ENCODE peak calls at places on chromosomes 13 and 19, in ten cellular contexts. K, B, R, C, E, S, J, Q, Y and I are unnamed samples.

GRCh38 chr19:38434549-38435051 is 1.1 kb downstream of the RYR1 start:
- DNase-seq in K (no peak), B (no peak), R (no peak), C (peak), E (no peak), S (no peak), J (no peak), Q (no peak), Y (no peak), I (no peak)

GRCh38 chr13:90300015-90300414 is 1047.5 kb upstream of the MIR17HG start:
- DNase-seq in K (no peak), B (no peak), R (no peak), C (no peak), E (no peak), S (no peak), J (no peak), Q (no peak), Y (no peak), I (no peak)

GRCh38 chr19:33196446-33197193 is 2.5 kb downstream of the LRP3 start:
- DNase-seq in K (no peak), B (no peak), R (no peak), C (no peak), E (no peak), S (no peak), J (no peak), Q (no peak), Y (no peak), I (no peak)

GRCh38 chr13:99600318-99600717 is 99.0 kb downstream of the TM9SF2 start:
- DNase-seq in K (no peak), B (no peak), R (no peak), C (peak), E (no peak), S (no peak), J (no peak), Q (no peak), Y (no peak), I (no peak)

GRCh38 chr19:38917921-38918491 is 6.0 kb upstream of the CCER2 start:
- DNase-seq in K (no peak), B (no peak), R (no peak), C (peak), E (no peak), S (no peak), J (no peak), Q (no peak), Y (no peak), I (no peak)

GRCh38 chr13:75050419-75051066 is 431.4 kb downstream of the TBC1D4 start:
- DNase-seq in K (no peak), B (no peak), R (no peak), C (no peak), E (no peak), S (no peak), J (no peak), Q (no peak), Y (no peak), I (no peak)

GRCh38 chr19:16031872-16032200 is 44.5 kb upstream of the TPM4 start:
- DNase-seq in K (no peak), B (no peak), R (no peak), C (no peak), E (no peak), S (no peak), J (no peak), Q (no peak), Y (peak), I (no peak)

GRCh38 chr13:88097541-88097940 is 426.4 kb downstream of the SLITRK5 start:
- DNase-seq in K (no peak), B (no peak), R (no peak), C (no peak), E (no peak), S (no peak), J (no peak), Q (no peak), Y (no peak), I (no peak)

GRCh38 chr19:4369109-4369887 is 25.9 kb downstream of the MPND start:
- DNase-seq in K (no peak), B (no peak), R (no peak), C (peak), E (peak), S (no peak), J (peak), Q (no peak), Y (peak), I (peak)

GRCh38 chr13:33204130-33204927 is 81.2 kb downstream of the STARD13 start:
- DNase-seq in K (no peak), B (peak), R (no peak), C (no peak), E (no peak), S (peak), J (peak), Q (no peak), Y (no peak), I (peak)

GRCh38 chr13:95100525-95101121 is 200.6 kb downstream of the ABCC4 start:
- DNase-seq in K (no peak), B (no peak), R (no peak), C (no peak), E (no peak), S (no peak), J (no peak), Q (peak), Y (no peak), I (no peak)

GRCh38 chr13:36495431-36495830 is 63.1 kb downstream of the CCNA1 start:
- DNase-seq in K (no peak), B (no peak), R (no peak), C (no peak), E (no peak), S (no peak), J (no peak), Q (no peak), Y (no peak), I (no peak)

GRCh38 chr13:31944262-31945160 is 87.1 kb upstream of the FRY start:
- DNase-seq in K (no peak), B (no peak), R (no peak), C (no peak), E (no peak), S (no peak), J (no peak), Q (no peak), Y (no peak), I (no peak)

GRCh38 chr19:50838239-50838638 is 4.9 kb upstream of the KLK15 start:
- DNase-seq in K (peak), B (no peak), R (no peak), C (peak), E (no peak), S (peak), J (no peak), Q (no peak), Y (no peak), I (no peak)

GRCh38 chr19:34217952-34218817 is 36.2 kb upstream of the GARRE1 start:
- DNase-seq in K (no peak), B (no peak), R (no peak), C (no peak), E (no peak), S (no peak), J (no peak), Q (peak), Y (no peak), I (peak)

GRCh38 chr19:46635920-46636761 is at the start of gene GNG8:
- DNase-seq in K (no peak), B (no peak), R (no peak), C (peak), E (no peak), S (no peak), J (no peak), Q (no peak), Y (no peak), I (no peak)

GRCh38 chr19:46634656-46635218 is 1.3 kb downstream of the GNG8 start:
- DNase-seq in K (no peak), B (no peak), R (no peak), C (peak), E (no peak), S (no peak), J (no peak), Q (no peak), Y (no peak), I (no peak)

GRCh38 chr19:46637224-46637623 is 1.2 kb upstream of the GNG8 start:
- DNase-seq in K (no peak), B (no peak), R (no peak), C (no peak), E (no peak), S (no peak), J (no peak), Q (no peak), Y (no peak), I (no peak)

GRCh38 chr19:46644720-46645119 is 8.7 kb upstream of the GNG8 start:
- DNase-seq in K (no peak), B (no peak), R (no peak), C (no peak), E (no peak), S (no peak), J (no peak), Q (no peak), Y (no peak), I (no peak)

DNA sequence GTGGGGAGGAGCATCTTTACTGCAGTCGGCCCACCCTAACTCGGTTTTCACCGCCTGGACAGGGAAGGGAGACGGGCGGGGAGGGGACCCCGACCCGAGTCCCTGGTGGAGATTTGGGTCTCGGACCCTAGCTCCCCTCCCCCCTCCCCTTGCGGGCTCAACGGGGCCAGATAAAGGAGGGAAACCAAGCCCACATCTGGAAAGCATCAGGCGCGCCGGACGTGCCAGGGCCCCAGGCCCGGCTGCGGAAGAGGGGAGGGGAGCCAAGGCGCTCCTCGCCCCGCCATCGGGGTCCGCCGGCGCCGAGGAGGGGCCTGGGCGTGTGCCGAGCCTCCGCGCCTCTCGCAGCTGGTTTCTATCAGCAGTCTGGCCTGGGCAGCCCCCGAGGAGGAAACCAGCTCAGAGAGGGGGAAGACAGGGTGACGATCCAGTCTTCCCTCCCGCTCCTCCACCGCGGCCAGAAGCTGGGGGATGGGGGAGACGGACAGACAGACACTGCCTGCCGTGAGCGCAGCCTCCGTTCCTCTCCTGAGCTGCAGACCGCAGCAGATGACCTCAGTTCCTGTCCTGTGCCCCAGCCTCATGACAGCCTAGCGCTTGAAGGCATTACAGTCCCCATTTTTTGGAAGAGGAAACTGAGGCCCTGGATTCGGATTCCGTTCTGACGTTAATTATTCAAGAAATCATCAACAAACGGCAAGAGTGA is 3.5 kb upstream of the GNG8 start:
- DNase-seq in K (no peak), B (no peak), R (no peak), C (peak), E (no peak), S (peak), J (peak), Q (no peak), Y (no peak), I (no peak)
- TF ChIP-seq POLR2AphosphoS5 in K (no peak), B (peak), R (no peak), C (peak), E (no peak), S (peak), J (no peak), Q (no peak), Y (peak), I (no peak)

GRCh38 chr13:48562296-48563066 is 29.6 kb upstream of the RCBTB2 start:
- DNase-seq in K (no peak), B (peak), R (no peak), C (no peak), E (no peak), S (no peak), J (no peak), Q (no peak), Y (peak), I (no peak)
- TF ChIP-seq POLR2AphosphoS5 in K (no peak), B (no peak), R (no peak), C (no peak), E (no peak), S (no peak), J (no peak), Q (no peak), Y (no peak), I (no peak)

DNA sequence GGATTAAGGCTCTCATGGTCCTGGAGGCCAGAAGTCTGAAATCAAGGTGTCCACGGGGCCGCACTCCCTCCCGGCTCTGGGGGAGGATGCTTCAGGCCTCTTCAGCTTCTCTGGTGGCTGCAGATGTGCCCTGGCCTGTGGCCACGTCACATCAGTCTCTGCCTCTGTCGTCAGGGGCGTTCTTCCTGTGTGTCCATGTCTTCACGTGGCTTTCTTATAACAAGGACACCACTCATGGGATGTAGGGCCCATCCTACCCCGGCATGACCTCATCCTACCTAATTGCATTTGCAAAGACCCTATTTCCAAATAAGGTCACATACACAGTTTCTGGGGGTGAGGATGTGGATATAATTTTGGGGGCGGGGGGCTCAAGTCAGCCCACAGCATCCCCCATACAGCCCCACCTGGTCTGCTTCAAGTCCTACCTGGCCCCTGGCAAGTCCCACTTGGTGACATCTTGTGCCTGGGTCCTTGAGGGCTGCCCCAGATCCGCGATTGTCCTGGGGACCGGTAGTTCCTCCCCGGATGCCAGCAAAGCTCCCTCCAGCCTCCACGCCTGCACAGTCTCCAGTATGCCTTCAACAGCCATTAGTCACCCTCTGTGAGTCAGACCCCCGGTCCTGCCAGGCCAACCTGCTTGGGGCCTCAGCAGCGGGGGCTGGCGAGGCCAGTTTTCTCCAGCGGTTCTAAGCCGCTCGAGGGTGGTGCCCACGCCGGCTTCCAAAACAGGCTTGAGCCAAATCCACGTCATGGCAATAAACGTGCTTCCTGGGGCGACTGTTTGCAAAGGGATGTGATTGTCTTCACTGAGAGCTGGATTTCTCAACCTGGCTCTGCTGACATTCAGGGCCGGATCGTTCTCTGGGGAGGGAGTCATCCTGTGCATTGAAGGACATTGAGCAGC is 32.2 kb downstream of the MYO9B start:
- DNase-seq in K (peak), B (no peak), R (no peak), C (no peak), E (peak), S (peak), J (peak), Q (peak), Y (peak), I (peak)
- TF ChIP-seq POLR2AphosphoS5 in K (peak), B (peak), R (no peak), C (no peak), E (peak), S (peak), J (peak), Q (peak), Y (peak), I (peak)

GRCh38 chr13:46132109-46132508 is 27.3 kb upstream of the CPB2 start:
- DNase-seq in K (no peak), B (no peak), R (no peak), C (no peak), E (no peak), S (no peak), J (no peak), Q (no peak), Y (no peak), I (no peak)

GRCh38 chr13:46134961-46135522 is 30.2 kb upstream of the CPB2 start:
- DNase-seq in K (peak), B (no peak), R (no peak), C (peak), E (no peak), S (no peak), J (no peak), Q (no peak), Y (peak), I (peak)

GRCh38 chr13:46136688-46137087 is 31.9 kb upstream of the CPB2 start:
- DNase-seq in K (no peak), B (no peak), R (no peak), C (no peak), E (no peak), S (no peak), J (no peak), Q (no peak), Y (no peak), I (no peak)

GRCh38 chr13:46131705-46132104 is 26.9 kb upstream of the CPB2 start:
- DNase-seq in K (no peak), B (no peak), R (no peak), C (no peak), E (no peak), S (no peak), J (no peak), Q (no peak), Y (no peak), I (no peak)

DNA sequence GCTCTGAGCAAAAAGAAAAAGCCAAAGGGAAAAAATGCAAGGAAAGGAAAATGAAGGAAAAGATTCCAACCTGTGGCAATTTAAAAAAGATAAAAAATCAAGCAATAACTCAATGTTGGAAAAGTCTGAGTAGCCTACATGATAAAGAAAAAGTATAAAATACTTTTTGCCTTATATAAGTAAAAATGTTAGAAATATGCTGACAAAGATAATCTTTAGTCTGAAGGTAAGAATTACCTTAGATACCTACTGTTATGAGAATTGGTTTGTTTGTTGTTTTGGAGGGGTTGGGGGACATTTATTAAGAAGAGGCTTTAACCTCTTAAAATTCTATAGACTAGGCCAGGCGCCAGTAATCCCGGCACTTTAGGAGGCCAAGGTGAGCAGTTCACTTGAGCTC is 29.7 kb upstream of the CPB2 start:
- DNase-seq in K (no peak), B (no peak), R (no peak), C (no peak), E (no peak), S (no peak), J (no peak), Q (no peak), Y (no peak), I (no peak)
- TF ChIP-seq POLR2AphosphoS5 in K (no peak), B (no peak), R (no peak), C (no peak), E (no peak), S (no peak), J (no peak), Q (no peak), Y (no peak), I (no peak)

GRCh38 chr19:43786665-43787064 is 5.9 kb upstream of the KCNN4 start:
- DNase-seq in K (no peak), B (no peak), R (no peak), C (no peak), E (no peak), S (no peak), J (no peak), Q (no peak), Y (no peak), I (no peak)
- TF ChIP-seq POLR2AphosphoS5 in K (no peak), B (no peak), R (no peak), C (no peak), E (no peak), S (no peak), J (no peak), Q (no peak), Y (no peak), I (no peak)

DNA sequence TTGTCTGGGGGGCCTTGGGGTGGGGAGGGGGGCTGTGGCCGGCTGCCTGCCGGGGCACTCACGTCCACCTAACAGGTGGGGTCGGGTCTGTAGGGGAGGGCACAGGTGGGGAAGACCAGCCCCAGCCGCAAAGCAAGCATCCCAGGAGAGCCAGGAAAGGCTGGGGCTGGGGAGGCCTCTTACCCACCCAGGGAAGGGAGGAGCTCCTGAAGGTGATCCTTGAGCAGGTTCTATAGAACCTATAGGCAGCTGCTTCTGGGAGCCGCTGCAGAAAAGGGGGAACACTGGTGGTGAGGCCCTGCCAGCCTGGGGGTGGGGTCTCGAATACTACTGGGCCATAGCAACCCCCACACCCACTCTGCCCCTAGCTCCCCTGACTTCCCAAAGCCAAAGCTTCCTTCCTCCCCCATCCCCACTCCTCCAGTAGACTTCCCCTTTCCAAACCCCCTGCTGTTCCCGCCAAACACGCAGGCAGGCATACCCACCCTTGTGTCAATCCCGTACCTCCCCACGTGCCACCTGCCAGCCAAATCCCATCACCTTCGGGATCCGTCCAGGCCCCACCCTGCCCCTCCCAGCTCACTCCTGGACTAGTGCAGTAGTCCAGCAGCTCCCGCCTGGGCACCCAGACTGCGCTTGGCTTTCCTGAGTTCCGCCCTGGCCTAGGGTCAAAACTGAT is 5.6 kb downstream of the KLF16 start:
- DNase-seq in K (no peak), B (no peak), R (no peak), C (no peak), E (no peak), S (no peak), J (no peak), Q (no peak), Y (no peak), I (no peak)
- TF ChIP-seq POLR2AphosphoS5 in K (no peak), B (no peak), R (no peak), C (no peak), E (no peak), S (no peak), J (no peak), Q (no peak), Y (no peak), I (no peak)

GRCh38 chr19:20318616-20319015 is 151.6 kb downstream of the ZNF486 start:
- DNase-seq in K (no peak), B (no peak), R (no peak), C (no peak), E (no peak), S (no peak), J (no peak), Q (no peak), Y (no peak), I (no peak)
- TF ChIP-seq POLR2AphosphoS5 in K (no peak), B (no peak), R (no peak), C (no peak), E (no peak), S (no peak), J (no peak), Q (no peak), Y (no peak), I (no peak)

DNA sequence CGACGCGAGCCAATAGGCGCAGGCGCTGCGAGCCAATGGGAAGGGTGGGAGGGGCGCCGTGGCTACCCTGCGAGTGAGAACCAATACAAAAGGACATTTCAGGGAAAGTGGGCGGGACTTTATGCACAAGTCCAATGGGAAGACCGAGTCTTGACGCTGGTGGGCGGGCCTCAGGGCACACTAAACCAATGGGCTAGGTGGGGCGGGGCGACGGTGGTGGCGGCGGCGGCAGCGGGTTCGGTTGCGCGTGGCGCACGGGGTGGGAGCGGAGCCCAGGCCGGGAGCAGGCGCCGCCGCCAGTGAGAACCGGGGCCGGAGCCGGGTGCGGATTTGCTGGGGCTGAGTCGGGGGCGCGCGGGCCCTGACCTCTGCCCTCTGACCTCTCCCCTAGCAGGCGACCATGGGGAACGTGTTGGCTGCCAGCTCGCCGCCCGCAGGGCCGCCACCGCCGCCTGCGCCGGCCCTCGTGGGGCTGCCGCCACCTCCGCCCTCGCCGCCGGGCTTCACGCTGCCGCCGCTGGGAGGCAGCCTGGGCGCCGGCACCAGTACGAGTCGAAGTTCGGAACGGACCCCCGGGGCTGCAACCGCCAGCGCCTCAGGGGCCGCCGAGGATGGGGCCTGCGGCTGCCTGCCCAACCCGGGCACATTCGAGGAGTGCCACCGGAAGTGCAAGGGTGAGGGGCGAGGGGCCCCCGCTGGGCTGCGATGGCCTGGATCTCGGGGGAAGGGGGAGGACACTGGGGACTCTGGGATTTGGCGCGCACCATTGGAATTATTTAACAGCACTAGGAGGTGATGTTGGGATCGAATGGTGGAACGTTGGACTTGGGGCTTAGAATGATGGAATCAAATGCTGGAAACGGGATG is at the start of gene TOMM40:
- DNase-seq in K (no peak), B (peak), R (no peak), C (peak), E (no peak), S (peak), J (peak), Q (no peak), Y (no peak), I (peak)
- TF ChIP-seq POLR2AphosphoS5 in K (peak), B (no peak), R (peak), C (peak), E (peak), S (no peak), J (no peak), Q (no peak), Y (peak), I (peak)